ENCODE peak calls at places on chromosome 19, in seven cellular contexts. One of them, this sample, is unnamed. For H3K4me1, the result is how much of the 10 kb centered on the place peaks cover.

GRCh38 chr19:41999071-41999877 is 5.2 kb upstream of the ATP1A3 start:
- DNase-seq in astrocyte: no peak
- DNase-seq in colonic mucosa: no peak
- DNase-seq in HCT116: no peak
- DNase-seq in H9: peak
- DNase-seq in keratinocyte: no peak
- DNase-seq in K562: no peak
- DNase-seq in this sample: peak

GRCh38 chr19:43618921-43619261 is 538 bp downstream of the ZNF428 start:
- DNase-seq in astrocyte: no peak
- DNase-seq in colonic mucosa: peak
- DNase-seq in HCT116: no peak
- DNase-seq in H9: no peak
- DNase-seq in keratinocyte: no peak
- DNase-seq in K562: peak
- DNase-seq in this sample: no peak

GRCh38 chr19:41421314-41421713 is 5.9 kb downstream of the B3GNT8 start:
- DNase-seq in astrocyte: no peak
- DNase-seq in colonic mucosa: peak
- DNase-seq in HCT116: no peak
- DNase-seq in H9: no peak
- DNase-seq in keratinocyte: no peak
- DNase-seq in K562: no peak
- DNase-seq in this sample: no peak

GRCh38 chr19:47253467-47253881 is 2.9 kb upstream of the CCDC9 start:
- DNase-seq in astrocyte: peak
- DNase-seq in colonic mucosa: no peak
- DNase-seq in HCT116: no peak
- DNase-seq in H9: no peak
- DNase-seq in keratinocyte: no peak
- DNase-seq in K562: no peak
- DNase-seq in this sample: peak

GRCh38 chr19:33468361-33469170 is 53.0 kb downstream of the PEPD start:
- DNase-seq in astrocyte: peak
- DNase-seq in colonic mucosa: no peak
- DNase-seq in HCT116: no peak
- DNase-seq in H9: peak
- DNase-seq in keratinocyte: no peak
- DNase-seq in K562: no peak
- DNase-seq in this sample: no peak

GRCh38 chr19:40947114-40947513 is 44.0 kb upstream of the CYP2B6 start:
- DNase-seq in astrocyte: no peak
- DNase-seq in colonic mucosa: no peak
- DNase-seq in HCT116: no peak
- DNase-seq in H9: no peak
- DNase-seq in keratinocyte: no peak
- DNase-seq in K562: no peak
- DNase-seq in this sample: no peak

GRCh38 chr19:38298841-38299680 is 5.0 kb upstream of the C19orf33 start:
- DNase-seq in astrocyte: no peak
- DNase-seq in colonic mucosa: no peak
- DNase-seq in HCT116: no peak
- DNase-seq in H9: no peak
- DNase-seq in keratinocyte: no peak
- DNase-seq in K562: no peak
- DNase-seq in this sample: peak

GRCh38 chr19:14058182-14059092 is 3.4 kb downstream of the PALM3 start:
- DNase-seq in astrocyte: no peak
- DNase-seq in colonic mucosa: no peak
- DNase-seq in HCT116: no peak
- DNase-seq in H9: no peak
- DNase-seq in keratinocyte: no peak
- DNase-seq in K562: peak
- DNase-seq in this sample: no peak

GRCh38 chr19:8071912-8072311 is 19.4 kb downstream of the CCL25 start:
- DNase-seq in astrocyte: no peak
- DNase-seq in colonic mucosa: no peak
- DNase-seq in HCT116: no peak
- DNase-seq in H9: no peak
- DNase-seq in keratinocyte: no peak
- DNase-seq in K562: no peak
- DNase-seq in this sample: no peak

GRCh38 chr19:57675881-57676280 is 5.9 kb upstream of the ZNF551 start:
- DNase-seq in astrocyte: no peak
- DNase-seq in colonic mucosa: no peak
- DNase-seq in HCT116: no peak
- DNase-seq in H9: no peak
- DNase-seq in keratinocyte: no peak
- DNase-seq in K562: no peak
- DNase-seq in this sample: peak

GRCh38 chr19:45705115-45705514 is 12.6 kb downstream of the QPCTL start:
- DNase-seq in astrocyte: no peak
- DNase-seq in colonic mucosa: no peak
- DNase-seq in HCT116: no peak
- DNase-seq in H9: no peak
- DNase-seq in keratinocyte: no peak
- DNase-seq in K562: no peak
- DNase-seq in this sample: no peak

GRCh38 chr19:54014920-54015560 is 23.6 kb downstream of the CACNG6 start:
- DNase-seq in astrocyte: no peak
- DNase-seq in colonic mucosa: no peak
- DNase-seq in HCT116: no peak
- DNase-seq in H9: no peak
- DNase-seq in keratinocyte: no peak
- DNase-seq in K562: no peak
- DNase-seq in this sample: no peak

GRCh38 chr19:7772752-7773291 is 9.8 kb downstream of the CLEC4M start:
- DNase-seq in astrocyte: peak
- DNase-seq in colonic mucosa: no peak
- DNase-seq in HCT116: no peak
- DNase-seq in H9: no peak
- DNase-seq in keratinocyte: peak
- DNase-seq in K562: no peak
- DNase-seq in this sample: no peak

GRCh38 chr19:28481674-28482073 is 731.3 kb downstream of the UQCRFS1 start:
- DNase-seq in astrocyte: no peak
- DNase-seq in colonic mucosa: no peak
- DNase-seq in HCT116: no peak
- DNase-seq in H9: no peak
- DNase-seq in keratinocyte: no peak
- DNase-seq in K562: no peak
- DNase-seq in this sample: no peak

GRCh38 chr19:15265849-15266248 is 33.6 kb upstream of the EPHX3 start:
- DNase-seq in astrocyte: peak
- DNase-seq in colonic mucosa: peak
- DNase-seq in HCT116: no peak
- DNase-seq in H9: no peak
- DNase-seq in keratinocyte: no peak
- DNase-seq in K562: no peak
- DNase-seq in this sample: peak

GRCh38 chr19:2045501-2046045 is 5.5 kb downstream of the MKNK2 start:
- DNase-seq in astrocyte: no peak
- DNase-seq in colonic mucosa: no peak
- DNase-seq in HCT116: no peak
- DNase-seq in H9: no peak
- DNase-seq in keratinocyte: no peak
- DNase-seq in K562: no peak
- DNase-seq in this sample: no peak

GRCh38 chr19:719081-719512 is 10.4 kb downstream of the PALM start:
- DNase-seq in astrocyte: no peak
- DNase-seq in colonic mucosa: no peak
- DNase-seq in HCT116: no peak
- DNase-seq in H9: no peak
- DNase-seq in keratinocyte: no peak
- DNase-seq in K562: peak
- DNase-seq in this sample: peak

GRCh38 chr19:30225615-30226463 is 146.3 kb upstream of the ZNF536 start:
- DNase-seq in astrocyte: no peak
- DNase-seq in colonic mucosa: no peak
- DNase-seq in HCT116: no peak
- DNase-seq in H9: no peak
- DNase-seq in keratinocyte: no peak
- DNase-seq in K562: no peak
- DNase-seq in this sample: peak

GRCh38 chr19:31626941-31627340 is 277.7 kb upstream of the TSHZ3 start:
- DNase-seq in astrocyte: no peak
- DNase-seq in colonic mucosa: no peak
- DNase-seq in HCT116: no peak
- DNase-seq in H9: no peak
- DNase-seq in keratinocyte: no peak
- DNase-seq in K562: no peak
- DNase-seq in this sample: no peak

GRCh38 chr19:1214862-1215731 is 9.5 kb downstream of the STK11 start:
- DNase-seq in astrocyte: no peak
- DNase-seq in colonic mucosa: no peak
- DNase-seq in HCT116: no peak
- DNase-seq in H9: no peak
- DNase-seq in keratinocyte: no peak
- DNase-seq in K562: no peak
- DNase-seq in this sample: no peak

GRCh38 chr19:30224689-30225606 is 147.2 kb upstream of the ZNF536 start:
- DNase-seq in astrocyte: no peak
- DNase-seq in colonic mucosa: no peak
- DNase-seq in HCT116: no peak
- DNase-seq in H9: no peak
- DNase-seq in keratinocyte: no peak
- DNase-seq in K562: no peak
- DNase-seq in this sample: peak

DNA sequence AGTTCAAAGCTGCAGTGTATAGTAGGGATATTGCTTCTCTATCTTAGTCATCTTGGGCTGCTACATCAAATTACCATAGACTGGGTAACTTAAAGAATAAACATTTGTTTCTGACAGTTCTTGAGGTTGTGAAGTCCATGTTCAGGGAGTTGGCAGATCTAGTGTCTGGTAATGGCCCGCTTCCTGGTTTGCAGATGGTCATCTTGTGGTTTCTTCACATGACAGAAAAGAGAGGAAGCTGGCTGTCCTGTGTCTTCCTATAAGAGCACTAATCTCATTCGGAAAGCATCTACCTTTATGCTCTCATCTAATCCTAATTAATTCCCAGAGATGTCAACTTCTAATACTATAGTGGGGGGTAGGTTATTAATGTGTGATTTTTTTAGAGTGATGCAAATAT is 6.2 kb downstream of the ZNF763 start:
- DNase-seq in astrocyte: no peak
- DNase-seq in colonic mucosa: no peak
- DNase-seq in HCT116: no peak
- DNase-seq in H9: no peak
- DNase-seq in keratinocyte: no peak
- DNase-seq in K562: no peak
- DNase-seq in this sample: no peak
- H3K4me1 ChIP-seq in astrocyte: under half
- H3K4me1 ChIP-seq in colonic mucosa: under half
- H3K4me1 ChIP-seq in HCT116: under half
- H3K4me1 ChIP-seq in H9: under half
- H3K4me1 ChIP-seq in keratinocyte: under half
- H3K4me1 ChIP-seq in K562: under half
- H3K4me1 ChIP-seq in this sample: under half

GRCh38 chr19:19520989-19521388 is 5.0 kb downstream of the NDUFA13 start:
- DNase-seq in astrocyte: no peak
- DNase-seq in colonic mucosa: no peak
- DNase-seq in HCT116: no peak
- DNase-seq in H9: no peak
- DNase-seq in keratinocyte: no peak
- DNase-seq in K562: no peak
- DNase-seq in this sample: no peak

GRCh38 chr19:19526581-19527370 is 1.9 kb upstream of the YJEFN3 start:
- DNase-seq in astrocyte: no peak
- DNase-seq in colonic mucosa: no peak
- DNase-seq in HCT116: no peak
- DNase-seq in H9: no peak
- DNase-seq in keratinocyte: no peak
- DNase-seq in K562: no peak
- DNase-seq in this sample: no peak

GRCh38 chr19:19524053-19524452 is 4.7 kb upstream of the YJEFN3 start:
- DNase-seq in astrocyte: no peak
- DNase-seq in colonic mucosa: no peak
- DNase-seq in HCT116: no peak
- DNase-seq in H9: no peak
- DNase-seq in keratinocyte: no peak
- DNase-seq in K562: no peak
- DNase-seq in this sample: no peak

GRCh38 chr19:19525611-19526380 is 2.9 kb upstream of the YJEFN3 start:
- DNase-seq in astrocyte: no peak
- DNase-seq in colonic mucosa: no peak
- DNase-seq in HCT116: no peak
- DNase-seq in H9: no peak
- DNase-seq in keratinocyte: no peak
- DNase-seq in K562: no peak
- DNase-seq in this sample: no peak

DNA sequence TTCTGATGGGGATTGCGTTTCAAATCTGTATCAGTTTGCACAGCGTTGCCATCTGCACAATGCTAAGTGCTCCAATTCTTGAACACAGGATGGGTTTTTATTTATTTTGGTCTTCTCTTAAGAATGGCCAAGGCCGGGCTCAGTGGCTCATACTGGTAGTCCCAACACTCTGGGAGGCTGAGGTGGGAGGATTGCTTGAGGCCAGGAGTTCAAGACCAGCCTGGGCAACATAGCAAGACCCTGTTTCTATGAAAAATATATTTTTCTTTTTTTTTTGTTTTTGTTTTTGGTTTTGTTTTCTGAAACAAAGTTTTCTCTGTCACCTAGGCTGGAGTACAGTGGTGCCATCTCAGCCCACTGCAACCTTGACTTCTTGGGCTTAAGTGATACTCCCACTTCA is 5.5 kb upstream of the YJEFN3 start:
- DNase-seq in astrocyte: no peak
- DNase-seq in colonic mucosa: no peak
- DNase-seq in HCT116: no peak
- DNase-seq in H9: no peak
- DNase-seq in keratinocyte: no peak
- DNase-seq in K562: no peak
- DNase-seq in this sample: no peak
- H3K9ac ChIP-seq in astrocyte: no peak
- H3K9ac ChIP-seq in colonic mucosa: no peak
- H3K9ac ChIP-seq in HCT116: no peak
- H3K9ac ChIP-seq in H9: no peak
- H3K9ac ChIP-seq in keratinocyte: no peak
- H3K9ac ChIP-seq in K562: no peak
- H3K9ac ChIP-seq in this sample: no peak

GRCh38 chr19:3123956-3124355 is 11.9 kb upstream of the GNA15 start:
- DNase-seq in astrocyte: no peak
- DNase-seq in colonic mucosa: no peak
- DNase-seq in HCT116: no peak
- DNase-seq in H9: no peak
- DNase-seq in keratinocyte: no peak
- DNase-seq in K562: no peak
- DNase-seq in this sample: no peak
- H3K4me1 ChIP-seq in astrocyte: under half
- H3K4me1 ChIP-seq in colonic mucosa: under half
- H3K4me1 ChIP-seq in HCT116: under half
- H3K4me1 ChIP-seq in H9: under half
- H3K4me1 ChIP-seq in keratinocyte: under half
- H3K4me1 ChIP-seq in K562: under half
- H3K4me1 ChIP-seq in this sample: under half

DNA sequence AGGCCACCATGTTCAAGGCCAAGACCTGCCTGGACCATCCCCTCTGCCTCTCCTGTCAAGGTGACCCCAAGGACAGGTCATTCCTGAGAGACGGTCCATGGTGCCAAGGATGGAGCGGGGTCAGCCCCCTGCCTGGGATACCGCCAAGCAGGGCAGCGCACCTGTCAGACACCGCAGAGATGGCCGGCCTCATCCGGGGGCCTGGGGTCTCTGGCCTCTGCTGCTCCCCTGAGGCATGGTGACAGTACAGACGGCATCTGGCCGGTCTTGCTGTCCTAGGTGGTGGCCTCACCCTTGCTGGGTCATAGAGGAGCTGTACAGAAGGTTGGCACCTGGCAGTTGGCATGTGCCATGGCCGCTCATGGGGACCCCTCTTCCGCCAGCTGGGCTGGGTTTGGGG is 11.1 kb downstream of the DDA1 start:
- DNase-seq in astrocyte: no peak
- DNase-seq in colonic mucosa: no peak
- DNase-seq in HCT116: no peak
- DNase-seq in H9: no peak
- DNase-seq in keratinocyte: no peak
- DNase-seq in K562: no peak
- DNase-seq in this sample: no peak
- H3K9ac ChIP-seq in astrocyte: no peak
- H3K9ac ChIP-seq in colonic mucosa: no peak
- H3K9ac ChIP-seq in HCT116: no peak
- H3K9ac ChIP-seq in H9: no peak
- H3K9ac ChIP-seq in keratinocyte: no peak
- H3K9ac ChIP-seq in K562: no peak
- H3K9ac ChIP-seq in this sample: no peak